ENCODE peak calls at places on chromosomes 5 and 9, in six cellular contexts. X, L, W, E, Q and K are unnamed samples.

GRCh38 chr5:76104027-76104426 is 20.8 kb downstream of the SV2C start:
- DNase-seq in X (no peak), L (peak), W (peak), E (peak), Q (no peak), K (no peak)

GRCh38 chr9:14366071-14366470 is 52.1 kb upstream of the NFIB start:
- DNase-seq in X (no peak), L (no peak), W (no peak), E (no peak), Q (no peak), K (no peak)

GRCh38 chr5:174563899-174564298 is 160.5 kb upstream of the MSX2 start:
- DNase-seq in X (no peak), L (no peak), W (no peak), E (no peak), Q (no peak), K (no peak)

GRCh38 chr9:121440265-121440664 is 59.4 kb downstream of the GGTA1 start:
- DNase-seq in X (no peak), L (peak), W (peak), E (no peak), Q (no peak), K (no peak)

GRCh38 chr9:125534934-125535701 is 171.9 kb downstream of the MAPKAP1 start:
- DNase-seq in X (no peak), L (no peak), W (peak), E (no peak), Q (no peak), K (no peak)

GRCh38 chr5:68848086-68848485 is 245.7 kb upstream of the SLC30A5 start:
- DNase-seq in X (no peak), L (no peak), W (peak), E (no peak), Q (no peak), K (no peak)

GRCh38 chr5:100852051-100852450 is 51.0 kb downstream of the ST8SIA4 start:
- DNase-seq in X (no peak), L (no peak), W (no peak), E (no peak), Q (no peak), K (no peak)

GRCh38 chr9:37938121-37938906 is 34.4 kb upstream of the SLC25A51 start:
- DNase-seq in X (no peak), L (peak), W (peak), E (no peak), Q (no peak), K (no peak)

GRCh38 chr9:136264803-136265405 is 19.3 kb upstream of the QSOX2 start:
- DNase-seq in X (no peak), L (no peak), W (no peak), E (no peak), Q (no peak), K (no peak)

GRCh38 chr5:95163079-95163478 is 121.8 kb downstream of the MCTP1 start:
- DNase-seq in X (no peak), L (no peak), W (no peak), E (no peak), Q (no peak), K (no peak)

GRCh38 chr5:82593481-82593880 is 315.3 kb upstream of the RPS23 start:
- DNase-seq in X (no peak), L (no peak), W (peak), E (no peak), Q (no peak), K (no peak)

GRCh38 chr5:122965111-122965510 is 71.4 kb downstream of the PPIC start:
- DNase-seq in X (no peak), L (no peak), W (no peak), E (no peak), Q (no peak), K (no peak)

GRCh38 chr5:153276151-153276550 is 214.3 kb upstream of the GRIA1 start:
- DNase-seq in X (no peak), L (peak), W (peak), E (peak), Q (no peak), K (no peak)